ENCODE peak calls at places on chromosomes 12 and 14, in nine cellular contexts. One of them, this sample, is unnamed. For H3K4me1, the result is how much of the 10 kb centered on the place peaks cover.

GRCh38 chr14:90816686-90817436 is 631 bp upstream of the TTC7B start:
- DNase-seq in HCT116: no peak
- DNase-seq in heart right ventricle: no peak
- DNase-seq in neuronal stem cell: no peak
- DNase-seq in aorta: no peak
- DNase-seq in CD8-positive, alpha-beta T cell: no peak
- DNase-seq in thoracic aorta: no peak
- DNase-seq in PC-9: no peak
- DNase-seq in endothelial cell of umbilical vein: no peak
- DNase-seq in this sample: no peak

GRCh38 chr12:111434680-111435338 is 29.1 kb downstream of the SH2B3 start:
- DNase-seq in HCT116: no peak
- DNase-seq in heart right ventricle: peak
- DNase-seq in neuronal stem cell: no peak
- DNase-seq in aorta: no peak
- DNase-seq in CD8-positive, alpha-beta T cell: peak
- DNase-seq in thoracic aorta: no peak
- DNase-seq in PC-9: no peak
- DNase-seq in endothelial cell of umbilical vein: peak
- DNase-seq in this sample: no peak

GRCh38 chr12:113103756-113104450 is 31.7 kb downstream of the RASAL1 start:
- DNase-seq in HCT116: no peak
- DNase-seq in heart right ventricle: no peak
- DNase-seq in neuronal stem cell: no peak
- DNase-seq in aorta: no peak
- DNase-seq in CD8-positive, alpha-beta T cell: peak
- DNase-seq in thoracic aorta: no peak
- DNase-seq in PC-9: no peak
- DNase-seq in endothelial cell of umbilical vein: no peak
- DNase-seq in this sample: peak

GRCh38 chr12:23816394-23816851 is 133.0 kb downstream of the SOX5 start:
- DNase-seq in HCT116: no peak
- DNase-seq in heart right ventricle: no peak
- DNase-seq in neuronal stem cell: no peak
- DNase-seq in aorta: no peak
- DNase-seq in CD8-positive, alpha-beta T cell: no peak
- DNase-seq in thoracic aorta: no peak
- DNase-seq in PC-9: no peak
- DNase-seq in endothelial cell of umbilical vein: no peak
- DNase-seq in this sample: no peak

GRCh38 chr12:94140556-94140955 is 7.8 kb upstream of the PLXNC1 start:
- DNase-seq in HCT116: peak
- DNase-seq in heart right ventricle: no peak
- DNase-seq in neuronal stem cell: no peak
- DNase-seq in aorta: no peak
- DNase-seq in CD8-positive, alpha-beta T cell: peak
- DNase-seq in thoracic aorta: no peak
- DNase-seq in PC-9: peak
- DNase-seq in endothelial cell of umbilical vein: no peak
- DNase-seq in this sample: no peak

GRCh38 chr14:102187583-102188001 is 47.9 kb downstream of the WDR20 start:
- DNase-seq in HCT116: no peak
- DNase-seq in heart right ventricle: no peak
- DNase-seq in neuronal stem cell: no peak
- DNase-seq in aorta: no peak
- DNase-seq in CD8-positive, alpha-beta T cell: no peak
- DNase-seq in thoracic aorta: no peak
- DNase-seq in PC-9: peak
- DNase-seq in endothelial cell of umbilical vein: no peak
- DNase-seq in this sample: no peak

GRCh38 chr12:105740970-105741725 is 397.6 kb downstream of the NUAK1 start:
- DNase-seq in HCT116: no peak
- DNase-seq in heart right ventricle: peak
- DNase-seq in neuronal stem cell: no peak
- DNase-seq in aorta: peak
- DNase-seq in CD8-positive, alpha-beta T cell: no peak
- DNase-seq in thoracic aorta: no peak
- DNase-seq in PC-9: no peak
- DNase-seq in endothelial cell of umbilical vein: peak
- DNase-seq in this sample: no peak

GRCh38 chr12:49502590-49502989 is 36.2 kb upstream of the KCNH3 start:
- DNase-seq in HCT116: no peak
- DNase-seq in heart right ventricle: no peak
- DNase-seq in neuronal stem cell: no peak
- DNase-seq in aorta: no peak
- DNase-seq in CD8-positive, alpha-beta T cell: no peak
- DNase-seq in thoracic aorta: no peak
- DNase-seq in PC-9: no peak
- DNase-seq in endothelial cell of umbilical vein: peak
- DNase-seq in this sample: no peak

GRCh38 chr12:6605425-6606330 is 1.5 kb downstream of the CHD4 start:
- DNase-seq in HCT116: no peak
- DNase-seq in heart right ventricle: peak
- DNase-seq in neuronal stem cell: no peak
- DNase-seq in aorta: no peak
- DNase-seq in CD8-positive, alpha-beta T cell: peak
- DNase-seq in thoracic aorta: no peak
- DNase-seq in PC-9: peak
- DNase-seq in endothelial cell of umbilical vein: peak
- DNase-seq in this sample: no peak

GRCh38 chr14:40219032-40219431 is 786.8 kb upstream of the FBXO33 start:
- DNase-seq in HCT116: no peak
- DNase-seq in heart right ventricle: no peak
- DNase-seq in neuronal stem cell: no peak
- DNase-seq in aorta: no peak
- DNase-seq in CD8-positive, alpha-beta T cell: no peak
- DNase-seq in thoracic aorta: no peak
- DNase-seq in PC-9: no peak
- DNase-seq in endothelial cell of umbilical vein: no peak
- DNase-seq in this sample: no peak

GRCh38 chr12:1421091-1421902 is 173.1 kb downstream of the FBXL14 start:
- DNase-seq in HCT116: no peak
- DNase-seq in heart right ventricle: no peak
- DNase-seq in neuronal stem cell: no peak
- DNase-seq in aorta: no peak
- DNase-seq in CD8-positive, alpha-beta T cell: no peak
- DNase-seq in thoracic aorta: no peak
- DNase-seq in PC-9: no peak
- DNase-seq in endothelial cell of umbilical vein: no peak
- DNase-seq in this sample: no peak

GRCh38 chr14:81031488-81031887 is 76.1 kb downstream of the TSHR start:
- DNase-seq in HCT116: no peak
- DNase-seq in heart right ventricle: no peak
- DNase-seq in neuronal stem cell: no peak
- DNase-seq in aorta: no peak
- DNase-seq in CD8-positive, alpha-beta T cell: no peak
- DNase-seq in thoracic aorta: no peak
- DNase-seq in PC-9: peak
- DNase-seq in endothelial cell of umbilical vein: no peak
- DNase-seq in this sample: no peak

GRCh38 chr14:75636100-75636692 is 24.5 kb downstream of the ERG28 start:
- DNase-seq in HCT116: no peak
- DNase-seq in heart right ventricle: no peak
- DNase-seq in neuronal stem cell: no peak
- DNase-seq in aorta: no peak
- DNase-seq in CD8-positive, alpha-beta T cell: no peak
- DNase-seq in thoracic aorta: no peak
- DNase-seq in PC-9: peak
- DNase-seq in endothelial cell of umbilical vein: no peak
- DNase-seq in this sample: no peak

GRCh38 chr14:71749613-71750238 is 182.5 kb upstream of the RGS6 start:
- DNase-seq in HCT116: no peak
- DNase-seq in heart right ventricle: no peak
- DNase-seq in neuronal stem cell: no peak
- DNase-seq in aorta: no peak
- DNase-seq in CD8-positive, alpha-beta T cell: no peak
- DNase-seq in thoracic aorta: no peak
- DNase-seq in PC-9: no peak
- DNase-seq in endothelial cell of umbilical vein: no peak
- DNase-seq in this sample: no peak

GRCh38 chr12:89779090-89779489 is 70.5 kb upstream of the ATP2B1 start:
- DNase-seq in HCT116: no peak
- DNase-seq in heart right ventricle: no peak
- DNase-seq in neuronal stem cell: no peak
- DNase-seq in aorta: no peak
- DNase-seq in CD8-positive, alpha-beta T cell: no peak
- DNase-seq in thoracic aorta: no peak
- DNase-seq in PC-9: no peak
- DNase-seq in endothelial cell of umbilical vein: no peak
- DNase-seq in this sample: no peak

GRCh38 chr12:54601841-54602240 is 13.4 kb upstream of the PPP1R1A start:
- DNase-seq in HCT116: no peak
- DNase-seq in heart right ventricle: no peak
- DNase-seq in neuronal stem cell: no peak
- DNase-seq in aorta: no peak
- DNase-seq in CD8-positive, alpha-beta T cell: no peak
- DNase-seq in thoracic aorta: no peak
- DNase-seq in PC-9: no peak
- DNase-seq in endothelial cell of umbilical vein: no peak
- DNase-seq in this sample: no peak

GRCh38 chr14:89767861-89768268 is 186.7 kb downstream of the EFCAB11 start:
- DNase-seq in HCT116: peak
- DNase-seq in heart right ventricle: peak
- DNase-seq in neuronal stem cell: peak
- DNase-seq in aorta: no peak
- DNase-seq in CD8-positive, alpha-beta T cell: peak
- DNase-seq in thoracic aorta: no peak
- DNase-seq in PC-9: no peak
- DNase-seq in endothelial cell of umbilical vein: peak
- DNase-seq in this sample: no peak

GRCh38 chr14:51897791-51898190 is 37.4 kb downstream of the GNG2 start:
- DNase-seq in HCT116: no peak
- DNase-seq in heart right ventricle: no peak
- DNase-seq in neuronal stem cell: no peak
- DNase-seq in aorta: no peak
- DNase-seq in CD8-positive, alpha-beta T cell: no peak
- DNase-seq in thoracic aorta: no peak
- DNase-seq in PC-9: no peak
- DNase-seq in endothelial cell of umbilical vein: no peak
- DNase-seq in this sample: no peak
- H3K4me1 ChIP-seq in HCT116: under half
- H3K4me1 ChIP-seq in heart right ventricle: under half
- H3K4me1 ChIP-seq in neuronal stem cell: under half
- H3K4me1 ChIP-seq in aorta: under half
- H3K4me1 ChIP-seq in CD8-positive, alpha-beta T cell: under half
- H3K4me1 ChIP-seq in thoracic aorta: under half
- H3K4me1 ChIP-seq in PC-9: under half
- H3K4me1 ChIP-seq in endothelial cell of umbilical vein: under half
- H3K4me1 ChIP-seq in this sample: under half

GRCh38 chr12:124547626-124548025 is 19.8 kb downstream of the NCOR2 start:
- DNase-seq in HCT116: no peak
- DNase-seq in heart right ventricle: no peak
- DNase-seq in neuronal stem cell: no peak
- DNase-seq in aorta: no peak
- DNase-seq in CD8-positive, alpha-beta T cell: no peak
- DNase-seq in thoracic aorta: no peak
- DNase-seq in PC-9: no peak
- DNase-seq in endothelial cell of umbilical vein: no peak
- DNase-seq in this sample: no peak
- H3K4me1 ChIP-seq in HCT116: under half
- H3K4me1 ChIP-seq in heart right ventricle: half or more
- H3K4me1 ChIP-seq in neuronal stem cell: under half
- H3K4me1 ChIP-seq in aorta: under half
- H3K4me1 ChIP-seq in CD8-positive, alpha-beta T cell: half or more
- H3K4me1 ChIP-seq in thoracic aorta: half or more
- H3K4me1 ChIP-seq in PC-9: half or more
- H3K4me1 ChIP-seq in endothelial cell of umbilical vein: under half
- H3K4me1 ChIP-seq in this sample: half or more

GRCh38 chr14:35368139-35368460 is 36.4 kb downstream of the NFKBIA start:
- DNase-seq in HCT116: no peak
- DNase-seq in heart right ventricle: no peak
- DNase-seq in neuronal stem cell: no peak
- DNase-seq in aorta: no peak
- DNase-seq in CD8-positive, alpha-beta T cell: no peak
- DNase-seq in thoracic aorta: no peak
- DNase-seq in PC-9: no peak
- DNase-seq in endothelial cell of umbilical vein: no peak
- DNase-seq in this sample: peak
- H3K4me1 ChIP-seq in HCT116: under half
- H3K4me1 ChIP-seq in heart right ventricle: under half
- H3K4me1 ChIP-seq in neuronal stem cell: under half
- H3K4me1 ChIP-seq in aorta: under half
- H3K4me1 ChIP-seq in CD8-positive, alpha-beta T cell: half or more
- H3K4me1 ChIP-seq in thoracic aorta: under half
- H3K4me1 ChIP-seq in PC-9: under half
- H3K4me1 ChIP-seq in endothelial cell of umbilical vein: under half
- H3K4me1 ChIP-seq in this sample: under half

DNA sequence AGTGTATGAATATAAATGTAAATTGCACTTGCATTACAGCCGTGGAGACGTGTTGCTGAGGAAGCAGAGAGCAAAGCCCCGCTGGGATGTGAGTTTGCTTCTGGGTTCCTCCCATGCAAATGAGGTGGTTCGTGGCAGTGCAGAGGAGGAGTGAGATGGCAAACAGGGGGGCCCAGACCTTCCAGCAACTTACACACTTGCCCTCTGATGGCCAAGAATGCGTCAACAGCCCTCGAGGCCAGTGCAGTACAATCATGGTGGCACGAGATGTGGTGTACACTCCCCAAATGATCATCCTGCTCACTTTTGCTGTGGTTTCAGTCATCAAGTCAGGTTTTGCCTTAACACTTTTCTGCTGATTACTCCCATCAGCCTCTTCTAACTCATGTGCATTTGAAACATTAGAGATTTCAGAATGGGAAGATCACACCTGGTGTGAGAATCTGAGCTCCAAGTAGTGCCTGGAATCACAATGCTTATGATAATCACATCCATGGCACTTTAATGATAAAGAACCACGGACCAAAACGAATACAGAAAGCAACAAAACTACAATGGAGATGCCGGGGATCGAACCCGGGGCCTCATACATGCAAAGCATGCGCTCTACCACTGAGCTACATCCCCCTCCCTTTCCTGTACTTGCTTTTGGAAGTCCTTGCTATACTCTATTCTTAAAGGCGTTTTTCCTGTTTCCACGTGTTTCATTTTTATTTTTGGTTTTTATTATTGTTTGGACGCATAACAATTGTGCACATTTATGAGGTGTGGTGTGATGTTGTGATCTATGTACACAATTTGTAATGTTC is 7.0 kb upstream of the UBC start:
- DNase-seq in HCT116: no peak
- DNase-seq in heart right ventricle: peak
- DNase-seq in neuronal stem cell: no peak
- DNase-seq in aorta: peak
- DNase-seq in CD8-positive, alpha-beta T cell: peak
- DNase-seq in thoracic aorta: no peak
- DNase-seq in PC-9: peak
- DNase-seq in endothelial cell of umbilical vein: peak
- DNase-seq in this sample: peak
- H3K4me1 ChIP-seq in HCT116: half or more
- H3K4me1 ChIP-seq in heart right ventricle: under half
- H3K4me1 ChIP-seq in neuronal stem cell: under half
- H3K4me1 ChIP-seq in aorta: under half
- H3K4me1 ChIP-seq in CD8-positive, alpha-beta T cell: under half
- H3K4me1 ChIP-seq in thoracic aorta: under half
- H3K4me1 ChIP-seq in PC-9: half or more
- H3K4me1 ChIP-seq in endothelial cell of umbilical vein: under half
- H3K4me1 ChIP-seq in this sample: half or more